ENCODE peak calls at places on chromosome 22, in eight cellular contexts. L is kidney; I is HepG2; A is CD8-positive, alpha-beta T cell; G is tibial nerve; K is heart left ventricle; N is fibroblast of lung; Y is GM12878. U is an unnamed sample.

GRCh38 chr22:17783317-17783716 is 9.0 kb upstream of the BID start:
- DNase-seq in L (peak; percentile 46), I (no peak), A (no peak), G (no peak), K (no peak), N (no peak), Y (no peak), U (no peak)

GRCh38 chr22:35089139-35089538 is 23.2 kb downstream of the ISX start:
- DNase-seq in L (no peak), I (no peak), A (no peak), G (no peak), K (no peak), N (no peak), Y (peak; percentile 27), U (no peak)

GRCh38 chr22:26708256-26709009 is 51.0 kb downstream of the MIAT start:
- DNase-seq in L (no peak), I (no peak), A (no peak), G (no peak), K (no peak), N (peak; percentile 35), Y (peak; percentile 79), U (no peak)

GRCh38 chr22:50507421-50507990 is at the start of gene LMF2:
- DNase-seq in L (peak; percentile 98), I (peak; percentile 56), A (peak; percentile 90), G (peak; percentile 83), K (peak; percentile 93), N (no peak), Y (no peak), U (peak; percentile 94)

GRCh38 chr22:50691521-50691920 is 18.9 kb downstream of the SHANK3 start:
- DNase-seq in L (no peak), I (peak; percentile 33), A (no peak), G (peak; percentile 3), K (no peak), N (no peak), Y (peak; percentile 13), U (no peak)

GRCh38 chr22:41531422-41531727 is 12.9 kb downstream of the POLR3H start:
- DNase-seq in L (no peak), I (no peak), A (no peak), G (no peak), K (no peak), N (no peak), Y (no peak), U (no peak)

GRCh38 chr22:48941903-48942625 is 885.6 kb downstream of the BRD1 start:
- DNase-seq in L (no peak), I (no peak), A (no peak), G (no peak), K (no peak), N (no peak), Y (no peak), U (no peak)

GRCh38 chr22:19517919-19518567 is 6.2 kb downstream of the CLDN5 start:
- DNase-seq in L (no peak), I (no peak), A (no peak), G (no peak), K (no peak), N (no peak), Y (no peak), U (no peak)

DNA sequence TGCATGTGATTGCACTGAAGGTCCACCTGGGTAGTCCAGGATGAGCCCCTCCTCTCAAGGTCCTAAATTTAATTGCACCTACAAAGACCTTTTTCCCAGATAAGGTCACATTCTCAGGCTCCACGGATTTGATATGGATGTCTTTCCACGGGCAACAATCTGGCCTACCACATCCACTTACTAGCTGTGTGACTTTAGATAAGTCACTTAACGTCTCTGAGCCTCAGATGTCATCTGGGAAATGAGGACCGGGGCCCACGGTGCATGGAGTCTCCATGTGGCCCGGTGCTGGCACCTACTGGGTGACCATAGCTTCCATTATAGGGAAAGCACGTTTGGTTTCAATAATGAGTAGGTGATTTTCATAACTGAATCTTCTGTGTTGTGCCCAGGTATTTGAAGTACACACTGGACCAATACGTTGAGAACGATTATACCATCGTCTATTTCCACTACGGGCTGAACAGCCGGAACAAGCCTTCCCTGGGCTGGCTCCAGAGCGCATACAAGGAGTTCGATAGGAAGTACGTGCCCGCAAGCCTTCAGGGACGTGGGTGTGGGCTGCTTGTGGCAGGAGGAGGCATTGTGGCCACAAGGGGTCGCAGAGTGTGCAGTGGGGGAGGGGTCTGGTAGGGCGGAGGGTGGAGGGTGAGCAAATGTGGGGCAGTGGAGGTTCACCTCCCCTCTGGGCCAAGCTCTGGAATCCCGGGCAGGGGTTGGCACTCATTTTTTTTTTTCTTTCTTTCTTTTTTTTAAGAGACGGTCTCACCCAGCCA is 55.7 kb downstream of the ARHGAP8 start:
- DNase-seq in L (peak; percentile 45), I (peak; percentile 15), A (no peak), G (no peak), K (peak; percentile 6), N (peak; percentile 8), Y (no peak), U (no peak)
- TF ChIP-seq CTCF in L (no peak), I (peak; percentile 58), A (no peak), G (no peak), K (no peak), N (no peak), Y (peak; percentile 22), U (no peak)

GRCh38 chr22:30396871-30397655 is at the start of gene SEC14L2:
- DNase-seq in L (peak; percentile 86), I (no peak), A (peak; percentile 37), G (peak; percentile 44), K (peak; percentile 76), N (peak; percentile 49), Y (no peak), U (peak; percentile 78)

GRCh38 chr22:30393322-30393680 is 3.5 kb upstream of the SEC14L2 start:
- DNase-seq in L (no peak), I (no peak), A (no peak), G (no peak), K (no peak), N (no peak), Y (no peak), U (no peak)

GRCh38 chr22:30390974-30391691 is 3.9 kb upstream of the RNF215 start:
- DNase-seq in L (peak; percentile 84), I (peak; percentile 85), A (peak; percentile 69), G (no peak), K (peak; percentile 64), N (peak; percentile 70), Y (peak; percentile 51), U (peak; percentile 82)

GRCh38 chr22:30393885-30394284 is 2.9 kb upstream of the SEC14L2 start:
- DNase-seq in L (no peak), I (no peak), A (no peak), G (no peak), K (no peak), N (no peak), Y (no peak), U (no peak)

DNA sequence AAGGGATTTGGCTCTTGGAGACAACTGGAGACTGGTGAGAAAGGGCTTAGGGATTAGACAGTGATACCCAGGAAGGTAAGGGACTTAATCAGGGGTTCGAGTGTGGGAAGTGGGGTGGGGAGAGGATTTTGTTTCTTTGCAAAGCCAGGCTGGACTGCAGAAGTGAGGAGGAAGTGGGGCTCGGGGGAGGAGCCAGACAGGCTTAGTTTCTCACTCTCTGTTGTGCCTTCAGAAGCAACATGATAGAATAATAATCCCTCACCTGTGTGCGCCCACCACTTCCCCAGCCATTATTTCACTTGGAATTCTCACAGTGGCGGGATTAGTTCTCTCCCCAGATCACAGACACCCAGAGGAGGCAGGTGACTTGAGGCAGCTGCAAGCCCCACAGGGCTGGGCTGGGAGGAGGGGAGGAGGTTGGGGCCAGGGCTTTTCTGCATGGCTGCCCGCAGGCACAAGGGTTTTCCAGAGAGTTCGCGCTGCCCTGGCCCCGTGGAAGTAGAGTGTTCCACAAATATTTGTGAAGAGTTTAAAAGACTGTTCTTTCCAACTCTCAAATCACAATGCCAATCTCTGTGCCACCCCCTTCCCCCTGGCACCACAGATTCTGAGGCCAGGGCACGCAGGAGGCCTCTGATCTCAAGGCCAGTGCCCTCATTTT is 4.0 kb upstream of the SEC14L2 start:
- DNase-seq in L (peak; percentile 82), I (no peak), A (peak; percentile 7), G (no peak), K (no peak), N (no peak), Y (no peak), U (no peak)
- H3K27ac ChIP-seq in L (peak overlapping the region; percentile 56), I (no peak overlapping the region), A (no peak overlapping the region), G (no peak overlapping the region), K (no peak overlapping the region), N (no peak overlapping the region), Y (peak overlapping the region; percentile 61), U (peak overlapping the region; percentile 46)

GRCh38 chr22:47251911-47252310 is 489.5 kb downstream of the TBC1D22A start:
- DNase-seq in L (no peak), I (no peak), A (no peak), G (no peak), K (no peak), N (no peak), Y (no peak), U (no peak)
- H3K9me3 ChIP-seq in L (peaks cover 5% of the 10 kb centered on the region), I (no peaks in the 10 kb centered on the region), A (no peaks in the 10 kb centered on the region), G (peaks cover 13% of the 10 kb centered on the region), K (peaks cover 10% of the 10 kb centered on the region), N (no peaks in the 10 kb centered on the region), Y (no peaks in the 10 kb centered on the region), U (peaks cover 4% of the 10 kb centered on the region)

GRCh38 chr22:43827336-43827735 is 15.2 kb upstream of the EFCAB6 start:
- DNase-seq in L (no peak), I (no peak), A (no peak), G (no peak), K (no peak), N (no peak), Y (no peak), U (no peak)

GRCh38 chr22:43826142-43827093 is 14.3 kb upstream of the EFCAB6 start:
- DNase-seq in L (peak; percentile 74), I (no peak), A (no peak), G (no peak), K (no peak), N (peak; percentile 82), Y (no peak), U (no peak)

GRCh38 chr22:43829448-43829821 is 17.3 kb upstream of the EFCAB6 start:
- DNase-seq in L (peak; percentile 23), I (no peak), A (no peak), G (no peak), K (peak; percentile 73), N (peak; percentile 53), Y (no peak), U (peak; percentile 45)

GRCh38 chr22:43828711-43829447 is 16.8 kb upstream of the EFCAB6 start:
- DNase-seq in L (peak; percentile 66), I (no peak), A (no peak), G (peak; percentile 65), K (peak; percentile 93), N (peak; percentile 30), Y (no peak), U (peak; percentile 59)

DNA sequence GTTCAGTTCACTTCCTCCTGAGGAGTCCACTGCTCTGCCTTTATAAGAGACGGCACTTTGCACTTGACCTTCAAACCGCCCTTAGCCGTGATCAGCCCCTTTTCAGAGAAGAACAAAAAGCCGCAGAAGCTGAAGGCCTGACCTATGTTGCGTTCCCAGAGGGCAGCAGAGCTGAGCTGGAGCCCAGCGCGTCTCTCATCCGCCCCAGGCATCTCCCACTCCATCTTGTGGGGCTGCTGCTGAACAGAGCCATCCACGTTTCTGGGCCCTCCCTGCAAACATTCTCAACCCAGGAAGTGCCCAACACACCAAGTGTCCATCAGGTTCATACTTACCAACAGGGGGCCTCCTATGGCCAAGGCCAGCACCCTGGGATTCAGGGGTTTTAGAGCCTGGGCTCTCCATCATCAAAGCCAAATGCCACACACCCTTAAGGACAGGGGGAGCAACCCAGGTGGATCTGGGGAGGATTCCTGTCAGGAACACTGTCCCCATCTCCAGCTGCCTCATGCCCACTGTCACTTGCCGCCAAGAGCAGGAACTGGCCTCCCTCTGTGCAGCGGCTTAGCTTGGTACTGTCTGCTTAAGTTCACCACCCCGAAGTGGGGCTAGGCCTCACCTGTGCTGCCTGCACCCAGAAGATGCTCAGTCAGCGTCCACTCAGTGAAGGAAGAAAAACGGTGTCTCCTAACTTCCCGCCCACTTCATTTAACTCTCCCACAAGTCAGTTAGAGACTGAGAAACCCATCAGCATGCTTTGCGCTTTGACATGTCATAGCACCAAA is 16.0 kb upstream of the EFCAB6 start:
- DNase-seq in L (peak; percentile 31), I (no peak), A (no peak), G (no peak), K (no peak), N (no peak), Y (no peak), U (no peak)
- TF ChIP-seq CTCF in L (no peak), I (peak; percentile 6), A (no peak), G (no peak), K (no peak), N (peak; percentile 14), Y (no peak), U (no peak)